ENCODE peak calls at places on chromosomes 5 and 9, in nine cellular contexts. One of them, this sample, is unnamed. For H3K9me3 and H3K4me1, the result is how much of the 10 kb centered on the place peaks cover.

GRCh38 chr9:135586601-135587109 is 25.1 kb downstream of the PAEP start:
- DNase-seq in heart left ventricle: peak
- DNase-seq in IMR-90: no peak
- DNase-seq in SK-N-SH: no peak
- DNase-seq in tibial nerve: no peak
- DNase-seq in fibroblast of lung: no peak
- DNase-seq in ovary: no peak
- DNase-seq in aorta: peak
- DNase-seq in heart right ventricle: no peak
- DNase-seq in this sample: no peak

GRCh38 chr9:115229496-115229895 is 111.5 kb upstream of the TNC start:
- DNase-seq in heart right ventricle: no peak
- DNase-seq in ovary: no peak
- DNase-seq in heart left ventricle: no peak
- DNase-seq in tibial nerve: no peak
- DNase-seq in IMR-90: no peak
- DNase-seq in aorta: no peak
- DNase-seq in fibroblast of lung: peak
- DNase-seq in SK-N-SH: no peak
- DNase-seq in this sample: no peak

GRCh38 chr5:126961702-126962101 is 68.7 kb downstream of the MARCHF3 start:
- DNase-seq in heart left ventricle: no peak
- DNase-seq in ovary: no peak
- DNase-seq in fibroblast of lung: no peak
- DNase-seq in SK-N-SH: no peak
- DNase-seq in tibial nerve: no peak
- DNase-seq in IMR-90: peak
- DNase-seq in aorta: no peak
- DNase-seq in heart right ventricle: no peak
- DNase-seq in this sample: peak

GRCh38 chr9:28158451-28158850 is 585.2 kb upstream of the C9orf72 start:
- DNase-seq in IMR-90: no peak
- DNase-seq in SK-N-SH: no peak
- DNase-seq in heart left ventricle: no peak
- DNase-seq in heart right ventricle: no peak
- DNase-seq in tibial nerve: no peak
- DNase-seq in aorta: no peak
- DNase-seq in fibroblast of lung: no peak
- DNase-seq in ovary: no peak
- DNase-seq in this sample: no peak

GRCh38 chr9:116686693-116687073 is 422 bp upstream of the TRIM32 start:
- DNase-seq in tibial nerve: no peak
- DNase-seq in IMR-90: peak
- DNase-seq in heart left ventricle: no peak
- DNase-seq in ovary: no peak
- DNase-seq in fibroblast of lung: no peak
- DNase-seq in aorta: no peak
- DNase-seq in heart right ventricle: no peak
- DNase-seq in SK-N-SH: no peak
- DNase-seq in this sample: no peak

GRCh38 chr9:133996531-133997520 is 4.7 kb upstream of the VAV2 start:
- DNase-seq in tibial nerve: no peak
- DNase-seq in ovary: no peak
- DNase-seq in fibroblast of lung: peak
- DNase-seq in SK-N-SH: no peak
- DNase-seq in IMR-90: no peak
- DNase-seq in heart left ventricle: no peak
- DNase-seq in aorta: peak
- DNase-seq in heart right ventricle: no peak
- DNase-seq in this sample: no peak

GRCh38 chr5:61245936-61246335 is 83.7 kb upstream of the SMIM15 start:
- DNase-seq in fibroblast of lung: peak
- DNase-seq in tibial nerve: no peak
- DNase-seq in heart right ventricle: no peak
- DNase-seq in heart left ventricle: no peak
- DNase-seq in ovary: no peak
- DNase-seq in SK-N-SH: peak
- DNase-seq in IMR-90: no peak
- DNase-seq in aorta: no peak
- DNase-seq in this sample: no peak

GRCh38 chr5:77437194-77437593 is 54.9 kb downstream of the WDR41 start:
- DNase-seq in tibial nerve: no peak
- DNase-seq in SK-N-SH: peak
- DNase-seq in ovary: no peak
- DNase-seq in fibroblast of lung: no peak
- DNase-seq in heart left ventricle: no peak
- DNase-seq in aorta: no peak
- DNase-seq in heart right ventricle: no peak
- DNase-seq in IMR-90: no peak
- DNase-seq in this sample: no peak

GRCh38 chr9:107548298-107549142 is 59.0 kb upstream of the KLF4 start:
- DNase-seq in SK-N-SH: no peak
- DNase-seq in ovary: no peak
- DNase-seq in fibroblast of lung: peak
- DNase-seq in tibial nerve: peak
- DNase-seq in heart right ventricle: no peak
- DNase-seq in aorta: peak
- DNase-seq in IMR-90: peak
- DNase-seq in heart left ventricle: no peak
- DNase-seq in this sample: no peak

GRCh38 chr9:78881295-78881694 is 584.4 kb downstream of the PSAT1 start:
- DNase-seq in heart left ventricle: no peak
- DNase-seq in ovary: no peak
- DNase-seq in SK-N-SH: no peak
- DNase-seq in aorta: no peak
- DNase-seq in tibial nerve: no peak
- DNase-seq in IMR-90: no peak
- DNase-seq in fibroblast of lung: no peak
- DNase-seq in heart right ventricle: no peak
- DNase-seq in this sample: no peak

GRCh38 chr5:80961376-80962281 is 1.5 kb downstream of the RASGRF2 start:
- DNase-seq in tibial nerve: no peak
- DNase-seq in ovary: no peak
- DNase-seq in fibroblast of lung: peak
- DNase-seq in heart right ventricle: no peak
- DNase-seq in IMR-90: peak
- DNase-seq in heart left ventricle: no peak
- DNase-seq in SK-N-SH: no peak
- DNase-seq in aorta: no peak
- DNase-seq in this sample: peak

GRCh38 chr9:132639322-132639721 is 30.5 kb downstream of the DDX31 start:
- DNase-seq in heart left ventricle: no peak
- DNase-seq in aorta: no peak
- DNase-seq in SK-N-SH: no peak
- DNase-seq in fibroblast of lung: no peak
- DNase-seq in IMR-90: no peak
- DNase-seq in tibial nerve: no peak
- DNase-seq in ovary: no peak
- DNase-seq in heart right ventricle: no peak
- DNase-seq in this sample: no peak

GRCh38 chr5:106854941-106855340 is 815.8 kb downstream of the EFNA5 start:
- DNase-seq in fibroblast of lung: no peak
- DNase-seq in SK-N-SH: no peak
- DNase-seq in heart right ventricle: no peak
- DNase-seq in tibial nerve: no peak
- DNase-seq in ovary: no peak
- DNase-seq in aorta: no peak
- DNase-seq in heart left ventricle: no peak
- DNase-seq in IMR-90: no peak
- DNase-seq in this sample: no peak

GRCh38 chr9:977361-978116 is 1.1 kb downstream of the DMRT3 start:
- DNase-seq in IMR-90: no peak
- DNase-seq in tibial nerve: no peak
- DNase-seq in ovary: no peak
- DNase-seq in fibroblast of lung: no peak
- DNase-seq in SK-N-SH: no peak
- DNase-seq in heart right ventricle: no peak
- DNase-seq in heart left ventricle: no peak
- DNase-seq in aorta: no peak
- DNase-seq in this sample: no peak

GRCh38 chr5:79536193-79536906 is 22.4 kb upstream of the HOMER1 start:
- DNase-seq in ovary: no peak
- DNase-seq in SK-N-SH: no peak
- DNase-seq in heart right ventricle: no peak
- DNase-seq in tibial nerve: no peak
- DNase-seq in IMR-90: no peak
- DNase-seq in fibroblast of lung: no peak
- DNase-seq in heart left ventricle: no peak
- DNase-seq in aorta: no peak
- DNase-seq in this sample: no peak

GRCh38 chr9:128495804-128496417 is 8.6 kb upstream of the GLE1 start:
- DNase-seq in heart left ventricle: no peak
- DNase-seq in IMR-90: no peak
- DNase-seq in ovary: no peak
- DNase-seq in fibroblast of lung: no peak
- DNase-seq in aorta: no peak
- DNase-seq in tibial nerve: no peak
- DNase-seq in SK-N-SH: no peak
- DNase-seq in heart right ventricle: no peak
- DNase-seq in this sample: no peak

GRCh38 chr5:135625961-135626360 is 47.2 kb upstream of the CXCL14 start:
- DNase-seq in heart left ventricle: no peak
- DNase-seq in SK-N-SH: no peak
- DNase-seq in aorta: no peak
- DNase-seq in heart right ventricle: no peak
- DNase-seq in ovary: no peak
- DNase-seq in tibial nerve: no peak
- DNase-seq in fibroblast of lung: no peak
- DNase-seq in IMR-90: no peak
- DNase-seq in this sample: no peak

GRCh38 chr9:28699632-28700031 is 1126.4 kb upstream of the C9orf72 start:
- DNase-seq in heart right ventricle: no peak
- DNase-seq in tibial nerve: no peak
- DNase-seq in SK-N-SH: no peak
- DNase-seq in IMR-90: no peak
- DNase-seq in heart left ventricle: no peak
- DNase-seq in ovary: no peak
- DNase-seq in fibroblast of lung: no peak
- DNase-seq in aorta: no peak
- DNase-seq in this sample: no peak

GRCh38 chr9:9387511-9388115 is 1225.2 kb downstream of the PTPRD start:
- DNase-seq in SK-N-SH: no peak
- DNase-seq in fibroblast of lung: no peak
- DNase-seq in heart left ventricle: no peak
- DNase-seq in IMR-90: no peak
- DNase-seq in tibial nerve: no peak
- DNase-seq in ovary: no peak
- DNase-seq in heart right ventricle: no peak
- DNase-seq in aorta: no peak
- DNase-seq in this sample: no peak

GRCh38 chr5:3123763-3124157 is 372.3 kb upstream of the IRX2 start:
- DNase-seq in fibroblast of lung: no peak
- DNase-seq in SK-N-SH: no peak
- DNase-seq in tibial nerve: no peak
- DNase-seq in heart right ventricle: no peak
- DNase-seq in aorta: no peak
- DNase-seq in ovary: no peak
- DNase-seq in heart left ventricle: no peak
- DNase-seq in IMR-90: no peak
- DNase-seq in this sample: no peak
- H3K9me3 ChIP-seq in fibroblast of lung: under half
- H3K9me3 ChIP-seq in SK-N-SH: under half
- H3K9me3 ChIP-seq in tibial nerve: under half
- H3K9me3 ChIP-seq in heart right ventricle: under half
- H3K9me3 ChIP-seq in aorta: under half
- H3K9me3 ChIP-seq in ovary: under half
- H3K9me3 ChIP-seq in heart left ventricle: under half
- H3K9me3 ChIP-seq in IMR-90: under half
- H3K9me3 ChIP-seq in this sample: under half

GRCh38 chr9:88952976-88953375 is 38.3 kb upstream of the S1PR3 start:
- DNase-seq in SK-N-SH: no peak
- DNase-seq in heart left ventricle: no peak
- DNase-seq in IMR-90: no peak
- DNase-seq in fibroblast of lung: no peak
- DNase-seq in tibial nerve: no peak
- DNase-seq in ovary: no peak
- DNase-seq in heart right ventricle: no peak
- DNase-seq in aorta: no peak
- DNase-seq in this sample: no peak
- H3K4me1 ChIP-seq in SK-N-SH: under half
- H3K4me1 ChIP-seq in heart left ventricle: under half
- H3K4me1 ChIP-seq in IMR-90: under half
- H3K4me1 ChIP-seq in fibroblast of lung: under half
- H3K4me1 ChIP-seq in tibial nerve: under half
- H3K4me1 ChIP-seq in ovary: under half
- H3K4me1 ChIP-seq in heart right ventricle: under half
- H3K4me1 ChIP-seq in aorta: under half
- H3K4me1 ChIP-seq in this sample: under half

DNA sequence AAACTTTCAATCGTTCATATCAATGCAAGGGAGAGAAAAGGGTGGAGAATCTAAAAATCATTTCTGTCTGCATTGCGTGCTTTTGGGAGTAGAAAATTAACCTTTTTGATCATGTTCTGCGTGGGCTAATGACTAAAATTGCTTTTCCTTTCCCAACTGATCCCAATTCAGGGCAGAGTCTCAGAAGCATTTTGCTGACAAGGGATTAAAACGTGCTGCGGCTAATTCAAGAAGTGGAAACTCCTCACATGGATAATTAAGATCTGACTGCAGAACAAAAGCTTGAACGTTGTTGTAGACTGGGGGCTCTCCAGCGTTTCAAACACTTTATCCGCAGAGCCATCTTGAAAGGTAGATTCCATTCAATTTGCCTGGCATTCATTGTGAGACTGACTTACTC is 485.3 kb upstream of the DMAC1 start:
- DNase-seq in IMR-90: no peak
- DNase-seq in fibroblast of lung: no peak
- DNase-seq in SK-N-SH: no peak
- DNase-seq in heart left ventricle: no peak
- DNase-seq in ovary: no peak
- DNase-seq in aorta: no peak
- DNase-seq in tibial nerve: no peak
- DNase-seq in heart right ventricle: no peak
- DNase-seq in this sample: no peak
- H3K9me3 ChIP-seq in IMR-90: under half
- H3K9me3 ChIP-seq in fibroblast of lung: under half
- H3K9me3 ChIP-seq in SK-N-SH: under half
- H3K9me3 ChIP-seq in heart left ventricle: under half
- H3K9me3 ChIP-seq in ovary: under half
- H3K9me3 ChIP-seq in aorta: under half
- H3K9me3 ChIP-seq in tibial nerve: under half
- H3K9me3 ChIP-seq in heart right ventricle: under half
- H3K9me3 ChIP-seq in this sample: under half

DNA sequence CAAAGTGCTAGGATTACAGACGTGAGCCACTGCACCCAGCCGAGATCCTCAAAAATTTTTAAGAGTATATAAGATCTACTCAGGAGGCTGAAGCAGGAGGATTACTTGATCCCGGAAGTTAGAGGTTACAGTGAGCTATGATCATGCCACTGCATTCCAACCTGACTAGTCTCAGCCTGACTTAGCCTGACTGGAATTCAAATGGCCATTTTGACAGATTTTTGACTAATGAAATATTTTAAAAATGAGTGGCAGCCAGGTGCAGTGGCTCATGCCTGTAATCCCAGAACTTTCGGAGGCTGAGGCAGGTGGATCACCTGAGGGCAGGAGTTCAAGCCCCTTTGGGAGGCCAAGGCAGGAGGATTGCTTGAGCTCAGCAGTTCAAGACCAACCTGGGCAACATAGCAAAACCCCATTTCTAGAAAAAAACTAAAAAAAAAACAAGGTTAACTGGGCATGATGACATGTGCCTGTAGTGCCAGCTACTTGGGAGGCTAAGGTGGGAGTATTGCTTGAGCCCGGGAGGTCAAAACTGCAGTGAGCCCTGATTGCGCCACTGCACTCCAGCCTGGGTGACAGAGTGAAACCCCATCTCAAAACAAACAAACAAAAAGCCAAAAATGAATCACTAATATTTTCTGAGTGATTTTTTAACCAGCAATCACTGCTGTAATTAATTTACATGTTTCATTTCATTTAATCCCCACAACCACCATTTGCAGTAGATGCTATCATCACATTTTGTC is 16.6 kb downstream of the ATOX1 start:
- DNase-seq in ovary: no peak
- DNase-seq in heart left ventricle: no peak
- DNase-seq in aorta: no peak
- DNase-seq in SK-N-SH: no peak
- DNase-seq in tibial nerve: no peak
- DNase-seq in IMR-90: peak
- DNase-seq in heart right ventricle: no peak
- DNase-seq in fibroblast of lung: peak
- DNase-seq in this sample: no peak
- H3K4me1 ChIP-seq in ovary: under half
- H3K4me1 ChIP-seq in heart left ventricle: under half
- H3K4me1 ChIP-seq in aorta: under half
- H3K4me1 ChIP-seq in SK-N-SH: under half
- H3K4me1 ChIP-seq in tibial nerve: half or more
- H3K4me1 ChIP-seq in IMR-90: under half
- H3K4me1 ChIP-seq in heart right ventricle: half or more
- H3K4me1 ChIP-seq in fibroblast of lung: under half
- H3K4me1 ChIP-seq in this sample: under half

This sample was measured in CD4-positive, CD25-positive, alpha-beta regulatory T cell.